ENCODE peak calls at places on chromosomes 2 and 18, in ten cellular contexts. R is suprapubic skin, Z is upper lobe of left lung, K is SK-N-SH, O is sigmoid colon, T is transverse colon, U is GM12878, Y is HepG2, S is A549, M is ovary. C is an unnamed sample.

GRCh38 chr2:603869-604268 is 73.3 kb downstream of the TMEM18 start:
- DNase-seq in R (no peak), Z (no peak), K (peak; percentile 71), O (no peak), T (no peak), U (no peak), Y (no peak), S (no peak), M (no peak), C (peak; percentile 10)

GRCh38 chr2:238874330-238875050 is 26.6 kb downstream of the TWIST2 start:
- DNase-seq in R (peak; percentile 60), Z (no peak), K (no peak), O (peak; percentile 46), T (no peak), U (no peak), Y (no peak), S (no peak), M (no peak), C (no peak)

GRCh38 chr2:185970148-185970852 is 231.7 kb downstream of the FSIP2 start:
- DNase-seq in R (no peak), Z (no peak), K (no peak), O (no peak), T (peak; percentile 56), U (no peak), Y (peak; percentile 65), S (no peak), M (no peak), C (no peak)

GRCh38 chr2:26178746-26179436 is 6.0 kb downstream of the GAREM2 start:
- DNase-seq in R (no peak), Z (peak; percentile 90), K (peak; percentile 89), O (no peak), T (peak; percentile 56), U (no peak), Y (no peak), S (no peak), M (peak; percentile 61), C (peak; percentile 50)

GRCh38 chr2:53353372-53354111 is 414.1 kb upstream of the CHAC2 start:
- DNase-seq in R (no peak), Z (no peak), K (no peak), O (no peak), T (peak; percentile 73), U (no peak), Y (no peak), S (peak; percentile 75), M (no peak), C (no peak)

GRCh38 chr2:69781321-69782248 is 39.7 kb downstream of the ANXA4 start:
- DNase-seq in R (no peak), Z (no peak), K (no peak), O (no peak), T (peak; percentile 47), U (no peak), Y (peak; percentile 97), S (peak; percentile 91), M (no peak), C (peak; percentile 80)

GRCh38 chr2:20664431-20665260 is 2.3 kb upstream of the GDF7 start:
- DNase-seq in R (no peak), Z (no peak), K (peak; percentile 24), O (no peak), T (no peak), U (no peak), Y (peak; percentile 49), S (no peak), M (no peak), C (no peak)

GRCh38 chr2:11788725-11789124 is 42.3 kb downstream of the LPIN1 start:
- DNase-seq in R (no peak), Z (no peak), K (peak; percentile 52), O (no peak), T (no peak), U (no peak), Y (no peak), S (no peak), M (no peak), C (no peak)

GRCh38 chr18:62602706-62603105 is 79.9 kb downstream of the ZCCHC2 start:
- DNase-seq in R (peak; percentile 18), Z (no peak), K (no peak), O (no peak), T (no peak), U (no peak), Y (no peak), S (no peak), M (no peak), C (no peak)

GRCh38 chr18:43662657-43663056 is 385.4 kb upstream of the SYT4 start:
- DNase-seq in R (no peak), Z (no peak), K (no peak), O (no peak), T (no peak), U (no peak), Y (no peak), S (no peak), M (no peak), C (no peak)

GRCh38 chr18:25349131-25349925 is 2.6 kb downstream of the ZNF521 start:
- DNase-seq in R (peak; percentile 73), Z (peak; percentile 88), K (peak; percentile 69), O (peak; percentile 70), T (peak; percentile 10), U (no peak), Y (no peak), S (no peak), M (peak; percentile 72), C (no peak)

GRCh38 chr2:121297217-121297830 is 12.3 kb upstream of the TFCP2L1 start:
- DNase-seq in R (no peak), Z (no peak), K (peak; percentile 79), O (no peak), T (peak; percentile 46), U (no peak), Y (peak; percentile 41), S (peak; percentile 50), M (no peak), C (peak; percentile 49)

GRCh38 chr2:64562148-64562784 is 38.1 kb downstream of the AFTPH start:
- DNase-seq in R (no peak), Z (no peak), K (peak; percentile 12), O (no peak), T (no peak), U (no peak), Y (peak; percentile 26), S (peak; percentile 41), M (no peak), C (no peak)

DNA sequence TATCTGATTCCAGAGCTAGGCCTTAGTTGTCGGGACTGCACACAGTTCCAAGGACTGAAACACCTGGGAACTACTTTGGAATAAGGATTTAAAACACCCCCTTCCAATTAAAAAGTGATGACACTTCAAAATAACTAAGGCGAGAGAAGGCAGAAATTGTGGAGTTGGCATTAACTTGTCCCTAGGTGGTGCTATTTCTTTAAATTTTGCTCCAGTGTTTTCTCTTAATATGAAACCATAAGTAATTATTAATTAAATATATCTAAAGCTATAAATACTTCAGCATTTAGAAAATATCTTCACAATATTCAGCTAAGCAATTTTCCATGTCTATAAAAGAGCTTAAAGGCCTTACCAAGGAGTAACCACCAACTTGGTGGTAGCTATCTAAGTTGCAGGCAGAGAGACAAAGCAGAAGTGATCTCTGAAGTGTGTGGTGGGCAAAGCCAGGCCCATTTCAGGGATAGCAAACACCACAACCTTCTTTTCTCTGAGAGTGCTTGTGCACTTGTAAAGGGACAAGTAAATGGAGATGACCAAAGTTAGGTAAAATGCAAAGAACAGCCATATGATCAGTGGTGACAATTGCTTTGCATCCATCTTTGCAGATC is 186.8 kb upstream of the PGAP1 start:
- DNase-seq in R (no peak), Z (no peak), K (peak; percentile 37), O (no peak), T (no peak), U (no peak), Y (peak; percentile 12), S (peak; percentile 26), M (no peak), C (no peak)
- TF ChIP-seq EP300 in R (no peak), Z (no peak), K (no peak), O (no peak), T (no peak), U (no peak), Y (no peak), S (no peak), M (no peak), C (no peak)

GRCh38 chr2:29014331-29014730 is 33.2 kb downstream of the TOGARAM2 start:
- DNase-seq in R (no peak), Z (no peak), K (no peak), O (no peak), T (no peak), U (no peak), Y (no peak), S (no peak), M (no peak), C (no peak)
- TF ChIP-seq EP300 in R (no peak), Z (no peak), K (no peak), O (no peak), T (no peak), U (no peak), Y (no peak), S (no peak), M (no peak), C (no peak)

GRCh38 chr2:88955607-88956006 is 264.1 kb downstream of the RPIA start:
- DNase-seq in R (no peak), Z (no peak), K (no peak), O (no peak), T (no peak), U (no peak), Y (no peak), S (no peak), M (no peak), C (no peak)

DNA sequence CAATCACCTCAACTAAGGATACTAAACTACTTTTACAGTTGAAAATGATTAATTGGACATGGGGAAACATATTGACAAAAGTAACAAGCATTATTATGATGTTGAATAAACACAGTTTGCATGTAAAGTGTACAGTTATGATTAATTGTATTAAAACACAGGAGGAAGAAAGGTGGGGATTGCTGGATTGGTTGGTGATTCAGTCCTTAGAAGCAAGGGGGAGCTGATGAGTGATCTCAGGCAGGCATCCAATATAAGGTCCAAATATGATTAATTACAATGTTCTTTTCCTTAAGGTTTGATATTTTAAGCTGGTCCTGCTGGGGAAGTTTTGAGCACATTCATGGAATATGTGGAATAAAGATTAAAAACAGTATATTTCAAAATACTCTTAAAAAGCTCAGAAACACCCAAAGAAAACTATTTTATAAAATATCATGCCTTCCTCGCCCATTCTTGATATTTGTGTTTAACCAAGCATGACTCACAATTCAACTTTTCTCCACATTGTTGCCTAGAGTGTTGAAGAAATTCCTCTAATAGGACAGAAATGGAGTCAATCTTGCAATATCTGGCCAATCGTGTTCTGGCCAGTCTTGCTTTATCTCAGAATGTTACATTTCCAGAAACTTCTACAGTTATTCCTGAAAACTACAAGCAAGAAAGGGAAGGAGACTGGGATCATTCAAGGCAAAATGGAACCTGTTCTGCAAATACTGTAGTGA is 268.2 kb downstream of the RPIA start:
- DNase-seq in R (no peak), Z (no peak), K (no peak), O (no peak), T (no peak), U (no peak), Y (no peak), S (peak; percentile 35), M (no peak), C (no peak)
- TF ChIP-seq EP300 in R (no peak), Z (no peak), K (no peak), O (no peak), T (no peak), U (no peak), Y (no peak), S (no peak), M (no peak), C (no peak)

DNA sequence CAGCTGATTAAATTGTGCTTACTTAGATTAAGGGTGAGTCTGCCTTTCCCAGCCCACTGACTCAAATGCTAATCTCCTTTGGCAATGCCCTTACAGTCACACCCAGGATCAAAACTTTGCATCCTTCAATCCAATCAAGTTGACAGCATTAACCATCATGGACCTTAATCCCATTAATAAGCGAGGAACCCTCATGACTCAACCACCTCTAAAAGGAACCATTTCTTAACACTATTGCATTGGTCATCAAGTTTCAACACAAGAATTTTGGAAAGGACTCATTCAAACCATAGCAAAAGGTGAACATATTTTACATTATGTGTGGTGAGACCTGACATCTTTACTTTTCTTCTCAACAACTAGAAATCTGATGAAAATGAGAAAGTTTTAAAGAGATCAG is 187.0 kb downstream of the OSR1 start:
- DNase-seq in R (no peak), Z (no peak), K (no peak), O (no peak), T (no peak), U (no peak), Y (no peak), S (no peak), M (no peak), C (no peak)
- TF ChIP-seq EP300 in R (no peak), Z (no peak), K (no peak), O (no peak), T (no peak), U (no peak), Y (no peak), S (no peak), M (no peak), C (no peak)